ENCODE peak calls at places on chromosome 13, in four cellular contexts. H, V, A and F are unnamed samples. For H3K4me1, the result is how much of the 10 kb centered on the place peaks cover.

GRCh38 chr13:33610471-33611015 is 207.4 kb upstream of the RFC3 start:
- DNase-seq in H (no peak), V (peak), A (peak), F (peak)

GRCh38 chr13:68850160-68850559 is 1257.5 kb upstream of the ATXN8OS start:
- DNase-seq in H (no peak), V (no peak), A (no peak), F (peak)

GRCh38 chr13:110326263-110326904 is 19.3 kb downstream of the COL4A2 start:
- DNase-seq in H (no peak), V (no peak), A (no peak), F (peak)

GRCh38 chr13:103303078-103303651 is 236.9 kb upstream of the SLC10A2 start:
- DNase-seq in H (no peak), V (no peak), A (no peak), F (no peak)

GRCh38 chr13:101397742-101398141 is 18.6 kb downstream of the NALCN start:
- DNase-seq in H (no peak), V (no peak), A (no peak), F (no peak)

GRCh38 chr13:110801044-110801443 is 87.5 kb downstream of the ING1 start:
- DNase-seq in H (no peak), V (no peak), A (no peak), F (no peak)

GRCh38 chr13:95679722-95680121 is 2.8 kb downstream of the DNAJC3 start:
- DNase-seq in H (no peak), V (no peak), A (no peak), F (no peak)

GRCh38 chr13:86193281-86193680 is 394.1 kb upstream of the SLITRK6 start:
- DNase-seq in H (no peak), V (no peak), A (no peak), F (no peak)

GRCh38 chr13:33279898-33280549 is 5.5 kb downstream of the STARD13 start:
- DNase-seq in H (no peak), V (no peak), A (no peak), F (peak)

GRCh38 chr13:70668293-70668692 is 560.0 kb upstream of the KLHL1 start:
- DNase-seq in H (no peak), V (no peak), A (no peak), F (peak)

DNA sequence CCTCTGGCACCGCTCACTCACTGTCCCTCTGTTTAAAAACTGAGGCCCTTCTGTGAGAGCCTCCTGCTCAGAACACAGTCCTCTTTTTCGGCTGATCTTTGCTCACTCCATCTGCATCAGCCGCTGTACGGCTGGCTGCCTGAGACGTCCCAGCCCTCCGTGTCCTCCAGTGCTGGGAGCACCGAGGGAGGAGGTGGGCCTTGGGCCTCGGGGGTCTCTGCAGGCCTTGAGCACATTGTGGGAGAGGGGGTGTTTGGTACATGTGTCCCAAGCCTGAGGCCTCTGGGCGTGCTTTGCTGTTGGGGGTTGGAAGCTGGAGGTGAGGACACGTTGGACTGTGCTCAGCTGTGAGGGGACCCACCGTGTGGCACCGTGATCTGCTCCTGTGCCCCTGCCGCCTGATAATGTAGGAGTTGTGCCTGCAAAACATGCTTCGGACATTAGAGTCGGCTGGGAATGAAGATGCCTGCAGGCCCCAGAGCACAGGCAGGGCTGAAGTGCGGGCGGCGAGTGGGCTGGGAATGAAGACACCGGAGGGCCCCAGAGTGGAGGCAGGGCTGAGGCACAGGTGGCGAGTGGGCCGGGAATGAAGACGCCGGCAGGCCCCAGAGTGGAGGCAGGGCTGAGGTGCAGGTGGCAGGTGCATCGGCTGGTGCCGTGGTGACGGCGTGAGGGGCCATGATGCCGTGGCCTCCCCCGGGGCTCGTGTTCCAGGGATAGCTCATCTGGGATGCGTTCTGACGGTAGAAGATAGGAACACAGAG is 30.6 kb downstream of the MCF2L start:
- DNase-seq in H (no peak), V (no peak), A (no peak), F (no peak)
- H3K27ac ChIP-seq in H (no peak), V (no peak), A (no peak), F (no peak)

DNA sequence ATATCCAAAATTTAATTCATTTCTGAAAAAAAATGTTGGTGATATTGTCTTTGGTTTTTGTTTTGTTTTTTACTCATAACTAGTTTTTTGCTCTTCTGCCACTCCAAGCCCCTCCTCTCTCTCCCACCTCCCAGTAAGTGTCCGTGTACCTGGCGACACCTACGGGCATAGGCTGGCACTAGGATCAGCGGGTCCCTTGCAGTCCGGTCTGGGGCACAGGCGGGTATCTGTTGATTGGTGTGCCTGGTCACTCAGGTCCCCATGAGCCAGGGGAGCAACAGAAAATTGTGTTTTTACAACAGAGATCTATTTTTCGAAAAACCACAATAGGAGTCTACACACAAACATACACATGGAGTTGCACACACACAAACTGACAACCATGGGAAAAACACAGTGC is 104.8 kb downstream of the ZIC5 start:
- DNase-seq in H (no peak), V (no peak), A (no peak), F (no peak)
- H3K4me1 ChIP-seq in H (under half), V (under half), A (under half), F (under half)

GRCh38 chr13:30020726-30021312 is 170.4 kb upstream of the UBL3 start:
- DNase-seq in H (no peak), V (no peak), A (no peak), F (no peak)
- H3K27ac ChIP-seq in H (no peak), V (no peak), A (no peak), F (no peak)

DNA sequence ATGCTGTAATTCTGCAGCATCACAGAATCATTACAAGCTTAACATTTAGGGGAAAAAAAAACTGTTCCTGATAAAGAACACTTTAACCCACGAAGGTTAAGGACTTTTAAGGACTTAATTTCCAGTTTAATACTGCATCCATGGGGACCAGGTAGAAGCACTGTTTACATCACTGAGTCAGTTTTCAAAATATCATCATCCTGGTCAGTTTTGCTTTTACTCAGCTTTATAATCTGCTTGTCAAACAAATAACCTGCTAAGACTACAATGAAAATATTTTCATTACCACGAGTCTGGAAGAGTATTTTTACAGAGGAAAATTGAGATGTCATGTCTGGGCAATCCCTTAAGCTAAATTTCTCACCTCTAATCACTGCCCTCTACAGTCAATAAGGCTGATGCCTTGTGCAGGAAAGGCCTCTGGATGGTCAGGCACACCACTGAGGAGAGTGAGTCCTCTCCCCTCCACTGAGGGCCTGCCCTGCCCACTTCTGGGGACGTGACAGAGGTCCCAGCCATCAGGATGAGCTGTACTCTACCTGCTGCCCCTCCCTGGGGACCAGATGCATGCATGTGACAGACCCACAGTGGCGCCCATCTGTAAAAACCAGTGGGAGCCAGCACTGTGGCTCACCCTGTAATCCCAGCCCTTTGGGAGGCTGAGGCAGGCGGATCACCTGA is 31.0 kb downstream of the FOXO1 start:
- DNase-seq in H (no peak), V (no peak), A (no peak), F (no peak)
- H3K4me1 ChIP-seq in H (under half), V (half or more), A (half or more), F (under half)